ENCODE peak calls at places on chromosomes 11 and 22, in nine cellular contexts. Z, Y, E, I, G, K, P, C and H are unnamed samples.

GRCh38 chr22:22683668-22684361 is 39.4 kb downstream of the GGTLC2 start:
- DNase-seq in P (no peak), C (no peak), K (no peak), I (no peak), Z (no peak), Y (no peak), G (no peak), E (no peak), H (no peak)

GRCh38 chr11:32088117-32088941 is 2.5 kb upstream of the RCN1 start:
- DNase-seq in Z (peak), P (no peak), Y (peak), G (peak), I (no peak), K (peak), E (no peak), C (peak), H (no peak)

GRCh38 chr11:56977324-56977723 is 11.4 kb upstream of the OR5AK2 start:
- DNase-seq in C (no peak), K (no peak), G (no peak), Z (no peak), Y (no peak), P (no peak), I (no peak), E (no peak), H (no peak)

GRCh38 chr11:102518296-102519094 is 12.1 kb downstream of the MMP7 start:
- DNase-seq in Z (no peak), E (no peak), G (no peak), C (no peak), K (no peak), Y (no peak), I (no peak), P (no peak), H (no peak)

GRCh38 chr22:27800250-27801131 is 1.1 kb downstream of the MN1 start:
- DNase-seq in P (no peak), E (no peak), I (no peak), G (no peak), C (no peak), Y (peak), Z (peak), K (no peak), H (no peak)

GRCh38 chr11:122042981-122043380 is 73.0 kb downstream of the BLID start:
- DNase-seq in Y (peak), K (no peak), E (no peak), G (no peak), C (no peak), Z (peak), P (no peak), I (no peak), H (no peak)

GRCh38 chr22:24444729-24445466 is 17.5 kb downstream of the ADORA2A start:
- DNase-seq in I (peak), C (no peak), P (no peak), G (no peak), K (no peak), E (no peak), Z (no peak), Y (no peak), H (no peak)

GRCh38 chr22:42676059-42676607 is 26.9 kb upstream of the CYB5R3 start:
- DNase-seq in Z (peak), E (no peak), Y (no peak), P (no peak), I (no peak), C (no peak), K (no peak), G (no peak), H (no peak)